ENCODE peak calls at places on chromosomes 3 and 15, in seven cellular contexts. I is tibial artery, Z is astrocyte, F is heart right ventricle, J is skeletal muscle cell, H is cardiac fibroblast, B is sigmoid colon. O is an unnamed sample.

GRCh38 chr3:194375473-194375872 is 5.9 kb upstream of the LRRC15 start:
- DNase-seq in I (no peak), Z (no peak), F (no peak), J (no peak), H (no peak), B (no peak), O (peak)

GRCh38 chr3:151382671-151383070 is 1.9 kb downstream of the P2RY12 start:
- DNase-seq in I (no peak), Z (no peak), F (no peak), J (no peak), H (no peak), B (no peak), O (no peak)

GRCh38 chr15:40241305-40242215 is 2.7 kb downstream of the PAK6 start:
- DNase-seq in I (no peak), Z (no peak), F (no peak), J (no peak), H (no peak), B (peak), O (no peak)

GRCh38 chr3:112002458-112002971 is 3.8 kb downstream of the TAGLN3 start:
- DNase-seq in I (no peak), Z (peak), F (no peak), J (no peak), H (no peak), B (no peak), O (no peak)

GRCh38 chr15:93028632-93029612 is 60.1 kb downstream of the RGMA start:
- DNase-seq in I (peak), Z (peak), F (peak), J (peak), H (peak), B (peak), O (no peak)

GRCh38 chr3:150930839-150931238 is 25.6 kb upstream of the MINDY4B start:
- DNase-seq in I (no peak), Z (no peak), F (no peak), J (no peak), H (no peak), B (no peak), O (no peak)

GRCh38 chr3:188905580-188905979 is 266.2 kb upstream of the TPRG1 start:
- DNase-seq in I (no peak), Z (no peak), F (no peak), J (no peak), H (no peak), B (no peak), O (no peak)

GRCh38 chr3:69097407-69098086 is 12.8 kb downstream of the ARL6IP5 start:
- DNase-seq in I (no peak), Z (peak), F (no peak), J (no peak), H (no peak), B (no peak), O (no peak)

GRCh38 chr15:23447107-23447500 is at the start of gene GOLGA6L2:
- DNase-seq in I (no peak), Z (no peak), F (no peak), J (no peak), H (no peak), B (no peak), O (peak)

GRCh38 chr3:50542177-50543034 is 25.1 kb downstream of the C3orf18 start:
- DNase-seq in I (peak), Z (peak), F (peak), J (no peak), H (peak), B (peak), O (peak)

GRCh38 chr3:94862703-94863102 is 799.8 kb downstream of the NSUN3 start:
- DNase-seq in I (no peak), Z (no peak), F (no peak), J (no peak), H (peak), B (no peak), O (peak)

GRCh38 chr15:59622289-59622688 is 10.7 kb downstream of the GCNT3 start:
- DNase-seq in I (no peak), Z (peak), F (no peak), J (peak), H (peak), B (no peak), O (peak)

GRCh38 chr3:43707998-43708397 is 17.3 kb downstream of the ABHD5 start:
- DNase-seq in I (no peak), Z (peak), F (no peak), J (peak), H (peak), B (no peak), O (no peak)

GRCh38 chr15:90530250-90531051 is 728 bp downstream of the CRTC3 start:
- DNase-seq in I (peak), Z (peak), F (peak), J (no peak), H (peak), B (peak), O (peak)

GRCh38 chr3:69121950-69122349 is 445 bp downstream of the LMOD3 start:
- DNase-seq in I (no peak), Z (no peak), F (no peak), J (no peak), H (no peak), B (no peak), O (no peak)

GRCh38 chr3:161854232-161854771 is 357.7 kb downstream of the OTOL1 start:
- DNase-seq in I (no peak), Z (peak), F (no peak), J (peak), H (peak), B (no peak), O (peak)

GRCh38 chr3:58837141-58837862 is 170.7 kb upstream of the FAM3D start:
- DNase-seq in I (no peak), Z (no peak), F (no peak), J (no peak), H (no peak), B (no peak), O (no peak)

GRCh38 chr15:45180201-45180600 is 7.6 kb downstream of the SHF start:
- DNase-seq in I (no peak), Z (peak), F (no peak), J (no peak), H (no peak), B (no peak), O (no peak)

GRCh38 chr15:31027948-31028586 is 36.6 kb upstream of the MTMR10 start:
- DNase-seq in I (no peak), Z (no peak), F (no peak), J (no peak), H (no peak), B (no peak), O (no peak)

GRCh38 chr3:106814231-106814630 is 563.0 kb upstream of the CCDC54 start:
- DNase-seq in I (no peak), Z (no peak), F (peak), J (no peak), H (peak), B (no peak), O (no peak)

GRCh38 chr3:106810461-106810733 is 566.8 kb upstream of the CCDC54 start:
- DNase-seq in I (no peak), Z (no peak), F (no peak), J (no peak), H (no peak), B (no peak), O (no peak)

GRCh38 chr3:106809633-106810460 is 567.4 kb upstream of the CCDC54 start:
- DNase-seq in I (no peak), Z (no peak), F (no peak), J (no peak), H (peak), B (no peak), O (no peak)

GRCh38 chr3:106811376-106811775 is 565.9 kb upstream of the CCDC54 start:
- DNase-seq in I (no peak), Z (peak), F (no peak), J (no peak), H (peak), B (no peak), O (no peak)

GRCh38 chr3:106813742-106814141 is 563.5 kb upstream of the CCDC54 start:
- DNase-seq in I (no peak), Z (no peak), F (peak), J (no peak), H (peak), B (no peak), O (no peak)
- H3K4me3 ChIP-seq in I (no peak), Z (no peak), F (no peak), J (no peak), H (no peak), B (no peak), O (no peak)

GRCh38 chr3:159904455-159904854 is 84.2 kb upstream of the IL12A start:
- DNase-seq in I (no peak), Z (no peak), F (no peak), J (no peak), H (no peak), B (no peak), O (no peak)
- H3K4me3 ChIP-seq in I (no peak), Z (no peak), F (no peak), J (no peak), H (no peak), B (no peak), O (no peak)

GRCh38 chr15:57307527-57308193 is 68.6 kb upstream of the CGNL1 start:
- DNase-seq in I (no peak), Z (no peak), F (no peak), J (no peak), H (no peak), B (peak), O (no peak)
- H3K4me3 ChIP-seq in I (no peak), Z (no peak), F (no peak), J (no peak), H (no peak), B (no peak), O (no peak)

GRCh38 chr15:74780523-74780982 is 1.3 kb upstream of the CSK start:
- DNase-seq in I (no peak), Z (no peak), F (no peak), J (no peak), H (no peak), B (no peak), O (no peak)
- H3K4me3 ChIP-seq in I (no peak), Z (no peak), F (no peak), J (no peak), H (no peak), B (no peak), O (no peak)

O was measured in WERI-Rb-1.